ENCODE peak calls at places on chromosomes 11 and 22, in four cellular contexts. P is transverse colon, U is sigmoid colon, C is upper lobe of left lung. M is an unnamed sample.

GRCh38 chr11:77842451-77843121 is 21.6 kb downstream of the AAMDC start:
- DNase-seq in C (no peak), U (no peak), P (no peak), M (no peak)

GRCh38 chr11:86228967-86229330 is 15.6 kb upstream of the EED start:
- DNase-seq in U (no peak), C (no peak), P (no peak), M (no peak)

GRCh38 chr11:111357150-111358037 is 21.7 kb downstream of the POU2AF1 start:
- DNase-seq in P (no peak), C (no peak), U (no peak), M (peak; percentile 85)

GRCh38 chr22:19289475-19290161 is 1.9 kb downstream of the CLTCL1 start:
- DNase-seq in U (no peak), P (no peak), C (no peak), M (peak; percentile 70)

GRCh38 chr22:40176921-40177737 is 596 bp upstream of the TNRC6B start:
- DNase-seq in U (no peak), C (peak; percentile 57), P (peak; percentile 55), M (no peak)

GRCh38 chr22:32583921-32584335 is 109.3 kb downstream of the FBXO7 start:
- DNase-seq in U (peak; percentile 9), C (no peak), P (no peak), M (no peak)

GRCh38 chr22:44270556-44270880 is 42.2 kb downstream of the SHISAL1 start:
- DNase-seq in P (no peak), C (no peak), U (no peak), M (no peak)

GRCh38 chr11:115911656-115912055 is 407.4 kb upstream of the CADM1 start:
- DNase-seq in U (no peak), P (no peak), C (no peak), M (no peak)

GRCh38 chr11:15826826-15827225 is 529.5 kb downstream of the SOX6 start:
- DNase-seq in C (peak; percentile 26), P (peak; percentile 32), U (no peak), M (peak; percentile 87)

GRCh38 chr11:65489706-65490310 is 9.0 kb upstream of the MALAT1 start:
- DNase-seq in C (no peak), U (peak; percentile 87), P (peak; percentile 52), M (no peak)

GRCh38 chr11:119144825-119145476 is 3.9 kb upstream of the ABCG4 start:
- DNase-seq in U (no peak), C (peak; percentile 37), P (peak; percentile 76), M (no peak)

GRCh38 chr11:119861160-119861559 is 132.2 kb upstream of the NECTIN1 start:
- DNase-seq in U (no peak), C (no peak), P (no peak), M (no peak)

GRCh38 chr22:24833881-24834495 is 28.0 kb downstream of the SGSM1 start:
- DNase-seq in C (no peak), U (no peak), P (no peak), M (no peak)

GRCh38 chr11:11584937-11585336 is 36.9 kb downstream of the GALNT18 start:
- DNase-seq in C (no peak), P (no peak), U (no peak), M (no peak)

GRCh38 chr11:84234011-84234410 is 947.8 kb upstream of the CCDC90B start:
- DNase-seq in P (no peak), U (no peak), C (no peak), M (no peak)

GRCh38 chr22:35629406-35630234 is 12.5 kb upstream of the MB start:
- DNase-seq in P (peak; percentile 60), C (peak; percentile 61), U (peak; percentile 91), M (peak; percentile 94)

GRCh38 chr11:58958500-58958899 is 19.2 kb downstream of the GLYATL1 start:
- DNase-seq in U (no peak), P (peak; percentile 67), C (peak; percentile 29), M (no peak)

GRCh38 chr22:17952273-17952801 is 72.0 kb downstream of the MICAL3 start:
- DNase-seq in C (peak; percentile 15), P (peak; percentile 69), U (peak; percentile 57), M (no peak)

GRCh38 chr22:39839198-39839597 is 54.4 kb downstream of the ENTHD1 start:
- DNase-seq in P (no peak), U (no peak), C (no peak), M (no peak)

GRCh38 chr22:19631899-19632670 is 82.2 kb upstream of the SEPTIN5 start:
- DNase-seq in P (no peak), U (peak; percentile 43), C (no peak), M (no peak)

GRCh38 chr11:17473071-17473744 is 3.4 kb downstream of the ABCC8 start:
- DNase-seq in U (no peak), C (no peak), P (no peak), M (no peak)

GRCh38 chr11:120244966-120245365 is 5.0 kb downstream of the POU2F3 start:
- DNase-seq in C (no peak), U (no peak), P (no peak), M (no peak)

GRCh38 chr11:59770869-59771268 is 15.7 kb downstream of the STX3 start:
- DNase-seq in P (no peak), U (no peak), C (no peak), M (no peak)

GRCh38 chr11:71256080-71256479 is 3.7 kb upstream of the SHANK2 start:
- DNase-seq in U (peak; percentile 22), P (no peak), C (no peak), M (no peak)

GRCh38 chr11:76997512-76997911 is 36.7 kb upstream of the B3GNT6 start:
- DNase-seq in C (no peak), P (no peak), U (no peak), M (no peak)

DNA sequence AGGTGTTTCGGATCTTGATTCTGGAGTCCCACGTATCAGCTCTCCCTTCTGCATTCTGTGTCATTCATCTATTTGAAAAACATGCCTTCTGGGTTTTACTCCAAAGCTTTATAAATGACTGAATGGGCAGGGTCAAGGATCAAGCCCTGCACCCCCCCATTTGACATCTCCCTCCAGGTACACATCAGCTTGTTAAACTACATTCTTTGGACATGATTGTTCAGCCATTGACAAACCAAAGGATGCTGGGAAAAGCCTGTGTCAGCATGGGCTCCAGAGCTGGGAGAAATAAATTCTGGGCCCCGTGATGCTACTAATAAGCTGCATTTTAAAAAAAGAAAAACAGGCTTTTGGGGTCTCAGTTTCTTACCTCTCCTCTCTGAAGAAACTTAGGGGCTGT is 103.7 kb downstream of the DSCAML1 start:
- DNase-seq in P (no peak), C (no peak), U (no peak), M (no peak)
- TF ChIP-seq CTCF in P (no peak), C (no peak), U (no peak), M (no peak)

GRCh38 chr11:93330446-93330984 is at the start of gene DEUP1:
- DNase-seq in C (peak; percentile 58), U (peak; percentile 56), P (peak; percentile 53), M (no peak)
- H3K4me3 ChIP-seq in C (peak within 1 kb of the TSS; percentile 28), U (peak within 1 kb of the TSS; percentile 39), P (peak within 1 kb of the TSS; percentile 36), M (peak within 1 kb of the TSS; percentile 48)

GRCh38 chr11:74453373-74453975 is 13.9 kb downstream of the KCNE3 start:
- DNase-seq in C (peak; percentile 76), P (peak; percentile 77), U (peak; percentile 78), M (no peak)
- TF ChIP-seq POLR2AphosphoS5 in C (no peak), P (no peak), U (no peak), M (no peak)

GRCh38 chr22:50401907-50402306 is 58.8 kb downstream of the PPP6R2 start:
- DNase-seq in U (no peak), C (no peak), P (no peak), M (no peak)

GRCh38 chr22:50400406-50400805 is 57.3 kb downstream of the PPP6R2 start:
- DNase-seq in U (no peak), P (no peak), C (no peak), M (no peak)

GRCh38 chr22:50400931-50401330 is 57.8 kb downstream of the PPP6R2 start:
- DNase-seq in P (no peak), C (no peak), U (no peak), M (no peak)

GRCh38 chr22:50398698-50399648 is 55.8 kb downstream of the PPP6R2 start:
- DNase-seq in C (no peak), U (no peak), P (no peak), M (no peak)

DNA sequence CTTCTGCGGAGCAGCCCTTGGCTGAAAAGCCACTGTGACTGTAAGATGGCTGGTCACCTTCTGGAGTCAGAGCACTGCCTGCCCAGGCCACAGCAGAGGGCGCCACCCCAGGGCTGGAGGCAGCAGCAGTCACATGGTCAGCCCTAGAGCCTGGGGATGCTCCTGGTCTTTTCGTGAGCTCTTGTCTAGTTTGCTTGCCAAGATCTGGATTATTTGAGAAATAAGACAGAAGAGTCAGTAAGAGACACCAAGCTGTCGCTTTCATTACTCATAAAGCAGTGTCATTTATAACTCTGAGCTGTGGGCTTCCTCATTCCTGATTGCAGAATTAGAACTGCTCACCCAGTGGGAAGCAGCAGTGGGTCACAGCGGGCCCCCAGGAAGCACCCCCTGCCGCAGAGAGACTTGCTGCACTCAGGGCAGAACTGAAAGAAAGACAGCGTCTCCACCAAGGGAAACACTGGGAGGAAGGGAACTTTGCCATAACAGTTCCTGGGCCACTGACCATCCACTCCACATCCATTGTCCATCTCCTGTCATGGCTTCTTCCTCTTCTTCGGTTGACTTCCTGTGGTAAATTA is 56.7 kb downstream of the PPP6R2 start:
- DNase-seq in U (no peak), P (peak; percentile 41), C (peak; percentile 62), M (no peak)
- TF ChIP-seq CTCF in U (peak; percentile 8), P (peak; percentile 35), C (peak; percentile 25), M (peak; percentile 21)

GRCh38 chr22:43152001-43152354 is 619 bp downstream of the TSPO start:
- DNase-seq in C (no peak), P (no peak), U (no peak), M (no peak)
- H3K4me3 ChIP-seq in C (peak overlapping the region; percentile 92), P (peak overlapping the region; percentile 78), U (peak overlapping the region; percentile 87), M (peak overlapping the region; percentile 72)

GRCh38 chr11:125348704-125349635 is 147.1 kb downstream of the FEZ1 start:
- DNase-seq in C (no peak), P (peak; percentile 39), U (peak; percentile 74), M (no peak)
- TF ChIP-seq POLR2AphosphoS5 in C (no peak), P (no peak), U (no peak), M (no peak)

GRCh38 chr22:30290679-30291333 is 1.5 kb upstream of the CASTOR1 start:
- DNase-seq in P (peak; percentile 74), C (peak; percentile 94), U (peak; percentile 97), M (peak; percentile 97)
- TF ChIP-seq CTCF in P (no peak), C (peak; percentile 15), U (no peak), M (no peak)

GRCh38 chr22:50545522-50546325 is at the start of gene KLHDC7B:
- DNase-seq in U (no peak), P (no peak), C (no peak), M (no peak)
- H3K4me3 ChIP-seq in U (no peak within 1 kb of the TSS), P (no peak within 1 kb of the TSS), C (no peak within 1 kb of the TSS), M (no peak within 1 kb of the TSS)